ENCODE peak calls at places on chromosomes 2 and 18, in five cellular contexts. One of them, this sample, is unnamed. For H3K4me1, the result is how much of the 10 kb centered on the place peaks cover.

GRCh38 chr18:27298215-27298804 is 113.2 kb upstream of the CHST9 start:
- DNase-seq in stomach: no peak
- DNase-seq in CD8-positive, alpha-beta T cell: no peak
- DNase-seq in A673: peak
- DNase-seq in HepG2: peak
- DNase-seq in this sample: no peak

GRCh38 chr2:227366861-227367800 is 12.0 kb downstream of the TM4SF20 start:
- DNase-seq in CD8-positive, alpha-beta T cell: no peak
- DNase-seq in HepG2: no peak
- DNase-seq in stomach: no peak
- DNase-seq in A673: no peak
- DNase-seq in this sample: no peak

GRCh38 chr2:33521791-33522281 is 45.4 kb downstream of the RASGRP3 start:
- DNase-seq in stomach: no peak
- DNase-seq in HepG2: no peak
- DNase-seq in A673: no peak
- DNase-seq in CD8-positive, alpha-beta T cell: no peak
- DNase-seq in this sample: no peak

GRCh38 chr18:79503891-79504475 is 108.3 kb downstream of the NFATC1 start:
- DNase-seq in stomach: no peak
- DNase-seq in A673: no peak
- DNase-seq in HepG2: no peak
- DNase-seq in CD8-positive, alpha-beta T cell: no peak
- DNase-seq in this sample: no peak

GRCh38 chr18:76823166-76823539 is 796 bp downstream of the ZNF236 start:
- DNase-seq in CD8-positive, alpha-beta T cell: no peak
- DNase-seq in HepG2: no peak
- DNase-seq in A673: no peak
- DNase-seq in stomach: no peak
- DNase-seq in this sample: no peak

GRCh38 chr2:66301073-66301766 is 133.7 kb upstream of the MEIS1 start:
- DNase-seq in stomach: no peak
- DNase-seq in CD8-positive, alpha-beta T cell: no peak
- DNase-seq in HepG2: no peak
- DNase-seq in A673: no peak
- DNase-seq in this sample: peak

GRCh38 chr2:74009577-74009976 is 24.9 kb downstream of the TET3 start:
- DNase-seq in CD8-positive, alpha-beta T cell: no peak
- DNase-seq in A673: no peak
- DNase-seq in HepG2: no peak
- DNase-seq in stomach: no peak
- DNase-seq in this sample: no peak

GRCh38 chr2:96146151-96146880 is 1.1 kb upstream of the DUSP2 start:
- DNase-seq in CD8-positive, alpha-beta T cell: peak
- DNase-seq in HepG2: no peak
- DNase-seq in A673: no peak
- DNase-seq in stomach: peak
- DNase-seq in this sample: no peak

GRCh38 chr2:139685590-139685989 is 905.4 kb upstream of the NXPH2 start:
- DNase-seq in HepG2: no peak
- DNase-seq in CD8-positive, alpha-beta T cell: no peak
- DNase-seq in stomach: no peak
- DNase-seq in A673: no peak
- DNase-seq in this sample: no peak

GRCh38 chr18:42736074-42736473 is 379.4 kb downstream of the RIT2 start:
- DNase-seq in CD8-positive, alpha-beta T cell: no peak
- DNase-seq in stomach: no peak
- DNase-seq in A673: no peak
- DNase-seq in HepG2: no peak
- DNase-seq in this sample: no peak

GRCh38 chr2:30346475-30347169 is 100.4 kb upstream of the LCLAT1 start:
- DNase-seq in stomach: no peak
- DNase-seq in CD8-positive, alpha-beta T cell: no peak
- DNase-seq in A673: no peak
- DNase-seq in HepG2: no peak
- DNase-seq in this sample: peak

GRCh38 chr2:33388996-33389395 is 87.5 kb upstream of the RASGRP3 start:
- DNase-seq in A673: no peak
- DNase-seq in stomach: no peak
- DNase-seq in HepG2: no peak
- DNase-seq in CD8-positive, alpha-beta T cell: no peak
- DNase-seq in this sample: no peak

GRCh38 chr2:197115325-197115724 is 188.8 kb upstream of the PGAP1 start:
- DNase-seq in HepG2: no peak
- DNase-seq in stomach: no peak
- DNase-seq in CD8-positive, alpha-beta T cell: no peak
- DNase-seq in A673: no peak
- DNase-seq in this sample: no peak
- H3K4me1 ChIP-seq in HepG2: under half
- H3K4me1 ChIP-seq in stomach: under half
- H3K4me1 ChIP-seq in CD8-positive, alpha-beta T cell: under half
- H3K4me1 ChIP-seq in A673: under half
- H3K4me1 ChIP-seq in this sample: under half

GRCh38 chr2:144521702-144522101 is 1.8 kb upstream of the ZEB2 start:
- DNase-seq in stomach: no peak
- DNase-seq in CD8-positive, alpha-beta T cell: no peak
- DNase-seq in A673: peak
- DNase-seq in HepG2: no peak
- DNase-seq in this sample: no peak
- H3K4me3 ChIP-seq in stomach: peak
- H3K4me3 ChIP-seq in CD8-positive, alpha-beta T cell: no peak
- H3K4me3 ChIP-seq in A673: peak
- H3K4me3 ChIP-seq in HepG2: no peak
- H3K4me3 ChIP-seq in this sample: no peak

GRCh38 chr2:20583425-20583881 is 67.4 kb downstream of the HS1BP3 start:
- DNase-seq in A673: no peak
- DNase-seq in HepG2: no peak
- DNase-seq in CD8-positive, alpha-beta T cell: no peak
- DNase-seq in stomach: no peak
- DNase-seq in this sample: no peak
- H3K4me1 ChIP-seq in A673: under half
- H3K4me1 ChIP-seq in HepG2: half or more
- H3K4me1 ChIP-seq in CD8-positive, alpha-beta T cell: under half
- H3K4me1 ChIP-seq in stomach: half or more
- H3K4me1 ChIP-seq in this sample: half or more

DNA sequence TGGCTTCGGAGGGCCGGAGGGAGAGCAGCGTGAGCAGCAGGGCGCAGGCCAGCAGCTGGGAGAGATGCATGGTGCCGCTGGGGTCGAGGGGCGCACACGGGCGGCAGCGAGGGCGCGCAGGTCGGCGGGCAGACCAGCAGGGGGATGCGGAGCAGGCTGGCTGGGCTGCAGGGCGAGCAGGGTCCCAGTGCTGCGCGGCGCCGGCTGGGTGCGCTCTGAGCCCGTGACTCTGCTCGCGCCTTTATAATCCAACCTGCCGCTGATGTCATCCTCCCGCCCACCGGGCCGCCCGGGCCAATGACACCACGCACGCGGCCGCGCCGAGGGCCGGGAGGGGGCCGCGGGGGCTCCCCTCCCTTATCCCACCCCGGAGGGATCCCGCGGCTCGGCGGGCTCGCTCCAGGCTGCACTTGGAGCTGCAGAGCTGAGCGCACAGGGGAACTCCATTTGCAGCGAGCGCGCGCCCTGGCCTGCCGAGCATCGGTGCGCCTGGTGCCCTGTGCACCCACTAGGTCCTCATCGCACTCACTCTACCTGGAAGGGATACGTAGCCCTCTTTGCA is at the start of gene NPPC:
- DNase-seq in A673: peak
- DNase-seq in CD8-positive, alpha-beta T cell: peak
- DNase-seq in stomach: peak
- DNase-seq in HepG2: peak
- DNase-seq in this sample: no peak
- H3K4me3 ChIP-seq in A673: peak
- H3K4me3 ChIP-seq in CD8-positive, alpha-beta T cell: peak
- H3K4me3 ChIP-seq in stomach: peak
- H3K4me3 ChIP-seq in HepG2: peak
- H3K4me3 ChIP-seq in this sample: peak

DNA sequence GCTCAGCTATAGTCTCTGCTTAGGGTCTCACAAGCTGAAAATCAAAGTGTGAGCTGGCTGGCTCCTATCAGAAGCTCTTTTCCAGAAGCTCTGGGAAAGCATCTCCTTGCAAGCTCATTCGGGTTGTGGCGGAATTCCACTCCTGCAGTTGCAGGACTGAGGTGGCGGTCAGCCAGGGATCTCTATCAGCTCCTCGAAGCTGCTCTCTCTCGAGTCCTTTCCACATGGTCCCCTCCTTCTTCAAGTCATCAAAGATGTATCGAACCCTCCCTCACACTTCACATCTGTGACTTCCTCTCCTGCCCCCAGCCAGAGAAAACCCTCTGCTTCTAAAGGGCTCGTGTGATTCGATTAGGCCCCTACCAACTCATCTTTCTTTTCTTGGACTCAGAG is 141.7 kb downstream of the ZFP36L2 start:
- DNase-seq in A673: no peak
- DNase-seq in HepG2: no peak
- DNase-seq in CD8-positive, alpha-beta T cell: no peak
- DNase-seq in stomach: peak
- DNase-seq in this sample: no peak
- H3K4me1 ChIP-seq in A673: under half
- H3K4me1 ChIP-seq in HepG2: half or more
- H3K4me1 ChIP-seq in CD8-positive, alpha-beta T cell: under half
- H3K4me1 ChIP-seq in stomach: half or more
- H3K4me1 ChIP-seq in this sample: half or more

GRCh38 chr18:22934789-22935188 is 1.7 kb downstream of the RBBP8 start:
- DNase-seq in HepG2: no peak
- DNase-seq in stomach: no peak
- DNase-seq in A673: no peak
- DNase-seq in CD8-positive, alpha-beta T cell: no peak
- DNase-seq in this sample: no peak
- H3K4me3 ChIP-seq in HepG2: peak
- H3K4me3 ChIP-seq in stomach: no peak
- H3K4me3 ChIP-seq in A673: peak
- H3K4me3 ChIP-seq in CD8-positive, alpha-beta T cell: no peak
- H3K4me3 ChIP-seq in this sample: no peak

DNA sequence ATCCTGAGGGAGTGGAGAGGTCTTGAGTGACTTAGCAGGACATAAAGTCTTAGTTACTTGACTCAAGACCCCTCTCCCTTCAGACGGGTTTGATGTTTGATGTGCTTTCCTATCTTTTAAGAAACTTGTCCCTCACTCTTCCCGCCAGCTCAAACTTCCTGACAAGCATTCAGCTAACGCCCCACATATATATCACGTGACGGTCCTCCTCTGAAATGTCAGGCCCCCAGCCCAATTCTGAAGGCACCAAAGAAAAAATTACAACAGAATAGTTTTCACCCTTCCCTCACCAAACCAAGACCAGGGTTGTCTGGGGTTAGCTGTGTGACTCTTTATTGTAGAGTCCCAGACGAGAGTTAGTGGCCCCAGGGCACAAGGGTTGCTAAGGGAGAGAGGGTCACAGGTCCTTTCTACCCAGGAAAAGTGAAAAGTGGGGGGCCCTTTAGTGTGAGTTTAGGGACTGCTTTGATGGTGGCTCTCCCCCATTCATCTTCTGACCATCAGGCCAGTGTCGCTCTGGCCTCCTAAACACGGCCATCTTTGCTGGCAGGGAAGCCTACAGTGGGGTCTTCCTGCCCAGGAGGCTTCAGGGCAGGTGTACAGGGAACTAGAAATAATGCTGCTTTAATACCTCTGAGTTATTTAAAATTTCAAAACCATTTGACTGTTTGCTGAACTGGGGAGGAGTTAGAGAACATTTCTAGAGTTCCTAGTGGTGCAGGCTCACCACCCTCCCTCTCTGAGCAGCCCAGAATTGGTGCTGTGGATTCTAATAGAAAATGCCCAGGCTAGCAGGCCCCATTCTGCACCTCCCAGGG is 2.7 kb downstream of the PKDCC start:
- DNase-seq in HepG2: no peak
- DNase-seq in stomach: no peak
- DNase-seq in CD8-positive, alpha-beta T cell: no peak
- DNase-seq in A673: no peak
- DNase-seq in this sample: no peak
- H3K4me1 ChIP-seq in HepG2: half or more
- H3K4me1 ChIP-seq in stomach: half or more
- H3K4me1 ChIP-seq in CD8-positive, alpha-beta T cell: under half
- H3K4me1 ChIP-seq in A673: under half
- H3K4me1 ChIP-seq in this sample: under half

DNA sequence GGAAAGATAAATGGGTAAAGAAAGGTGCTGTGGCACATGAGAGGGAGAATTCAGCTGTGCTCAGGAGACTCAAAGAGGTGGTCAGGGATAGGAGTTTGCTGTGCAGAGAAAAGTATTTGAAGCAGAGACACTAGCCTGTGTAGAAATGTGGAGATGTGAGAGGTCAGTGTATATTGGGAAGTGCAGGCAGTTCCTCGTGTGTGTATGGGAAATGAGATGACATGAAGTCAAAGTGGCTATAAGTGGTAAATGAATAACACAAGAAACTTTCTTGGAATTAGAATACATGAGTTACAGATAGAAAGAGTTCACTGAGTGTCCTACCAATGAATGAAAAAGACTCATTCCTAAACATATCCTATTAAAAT is 11.6 kb downstream of the MAP3K20 start:
- DNase-seq in A673: no peak
- DNase-seq in CD8-positive, alpha-beta T cell: no peak
- DNase-seq in stomach: no peak
- DNase-seq in HepG2: no peak
- DNase-seq in this sample: no peak
- H3K4me3 ChIP-seq in A673: no peak
- H3K4me3 ChIP-seq in CD8-positive, alpha-beta T cell: no peak
- H3K4me3 ChIP-seq in stomach: no peak
- H3K4me3 ChIP-seq in HepG2: no peak
- H3K4me3 ChIP-seq in this sample: no peak

GRCh38 chr18:62880673-62881364 is 165.5 kb downstream of the PHLPP1 start:
- DNase-seq in HepG2: no peak
- DNase-seq in A673: no peak
- DNase-seq in CD8-positive, alpha-beta T cell: no peak
- DNase-seq in stomach: no peak
- DNase-seq in this sample: no peak
- H3K4me1 ChIP-seq in HepG2: under half
- H3K4me1 ChIP-seq in A673: under half
- H3K4me1 ChIP-seq in CD8-positive, alpha-beta T cell: under half
- H3K4me1 ChIP-seq in stomach: under half
- H3K4me1 ChIP-seq in this sample: under half

DNA sequence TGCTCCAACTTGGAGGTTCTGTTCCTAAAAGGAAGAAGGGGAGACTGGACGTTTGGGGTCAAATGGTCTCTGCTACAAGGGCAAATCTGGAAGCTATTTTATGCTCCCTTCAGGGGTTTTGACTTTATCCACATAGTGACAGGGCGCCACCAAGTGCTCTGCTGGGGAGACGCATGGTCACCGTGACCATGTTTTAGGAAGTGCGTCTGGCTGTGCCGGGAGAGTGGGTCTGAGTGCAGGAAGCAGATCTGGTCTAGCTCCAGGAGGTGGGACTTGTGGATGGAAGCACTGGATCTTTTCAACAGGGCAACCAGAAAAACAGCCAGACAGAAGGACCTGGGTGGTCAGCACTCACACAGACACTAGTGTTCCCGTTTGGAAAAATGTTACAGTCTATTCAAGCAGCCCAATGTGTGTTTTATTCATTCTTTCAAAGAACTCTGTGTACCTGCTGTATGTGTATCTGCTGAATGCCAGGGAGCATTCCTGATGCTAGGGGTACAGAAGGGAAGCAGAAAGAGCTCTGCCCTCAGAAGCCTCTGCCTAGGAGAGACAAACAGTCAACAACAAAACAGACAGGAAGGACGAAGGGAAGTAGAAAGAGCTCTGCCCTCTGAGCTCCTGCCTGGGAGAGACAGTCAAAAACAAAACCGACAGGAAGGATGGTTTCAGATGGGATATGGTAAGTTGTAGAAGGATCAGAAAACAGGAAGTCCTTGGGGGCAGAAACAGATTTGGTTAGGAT is 14.3 kb downstream of the IMPA2 start:
- DNase-seq in HepG2: peak
- DNase-seq in stomach: peak
- DNase-seq in A673: peak
- DNase-seq in CD8-positive, alpha-beta T cell: peak
- DNase-seq in this sample: peak
- H3K4me3 ChIP-seq in HepG2: peak
- H3K4me3 ChIP-seq in stomach: no peak
- H3K4me3 ChIP-seq in A673: no peak
- H3K4me3 ChIP-seq in CD8-positive, alpha-beta T cell: no peak
- H3K4me3 ChIP-seq in this sample: no peak

This sample was measured in right atrium auricular region.